ENCODE peak calls at places on chromosomes 16 and 17, in ten cellular contexts. W is heart left ventricle; M is neuronal stem cell; V is AG04450; S is CD4-positive, CD25-positive, alpha-beta regulatory T cell; X is GM12878; T is CD4-positive, alpha-beta memory T cell; Y is ovary; C is SJSA1; Z is SK-N-SH. H is an unnamed sample.

GRCh38 chr16:14362774-14363371 is 267.2 kb downstream of the PARN start:
- DNase-seq in W (no peak), M (no peak), V (no peak), S (no peak), X (no peak), T (no peak), Y (no peak), C (no peak), Z (no peak), H (no peak)

GRCh38 chr16:86517652-86518258 is 7.4 kb downstream of the FOXF1 start:
- DNase-seq in W (peak), M (peak), V (peak), S (no peak), X (no peak), T (no peak), Y (no peak), C (peak), Z (peak), H (no peak)

GRCh38 chr17:40310882-40311391 is 2.0 kb downstream of the RARA start:
- DNase-seq in W (no peak), M (no peak), V (no peak), S (no peak), X (no peak), T (no peak), Y (peak), C (no peak), Z (peak), H (no peak)

GRCh38 chr16:28873543-28874201 is 4.6 kb upstream of the ATP2A1 start:
- DNase-seq in W (no peak), M (no peak), V (no peak), S (peak), X (no peak), T (peak), Y (no peak), C (peak), Z (peak), H (no peak)

GRCh38 chr17:81458628-81459027 is 54.0 kb downstream of the ACTG1 start:
- DNase-seq in W (no peak), M (no peak), V (no peak), S (no peak), X (no peak), T (no peak), Y (no peak), C (no peak), Z (no peak), H (no peak)

GRCh38 chr16:73735954-73736353 is 560.7 kb upstream of the PSMD7 start:
- DNase-seq in W (no peak), M (no peak), V (no peak), S (no peak), X (no peak), T (no peak), Y (no peak), C (no peak), Z (no peak), H (no peak)

GRCh38 chr17:82636626-82637598 is 11.3 kb downstream of the WDR45B start:
- DNase-seq in W (no peak), M (no peak), V (no peak), S (no peak), X (no peak), T (no peak), Y (no peak), C (no peak), Z (no peak), H (no peak)

GRCh38 chr16:86578499-86579267 is at the start of gene FOXL1:
- DNase-seq in W (peak), M (no peak), V (peak), S (no peak), X (no peak), T (no peak), Y (no peak), C (peak), Z (no peak), H (no peak)

GRCh38 chr17:32794533-32795246 is 82.2 kb downstream of the MYO1D start:
- DNase-seq in W (no peak), M (no peak), V (no peak), S (no peak), X (no peak), T (no peak), Y (no peak), C (no peak), Z (no peak), H (no peak)

GRCh38 chr16:78660795-78661194 is 561.3 kb downstream of the WWOX start:
- DNase-seq in W (no peak), M (no peak), V (no peak), S (no peak), X (no peak), T (no peak), Y (no peak), C (no peak), Z (no peak), H (no peak)

GRCh38 chr16:49478107-49478506 is 104.5 kb downstream of the C16orf78 start:
- DNase-seq in W (no peak), M (no peak), V (no peak), S (no peak), X (peak), T (no peak), Y (no peak), C (no peak), Z (no peak), H (no peak)

GRCh38 chr17:67336859-67337258 is 29.5 kb downstream of the PSMD12 start:
- DNase-seq in W (no peak), M (no peak), V (no peak), S (no peak), X (no peak), T (no peak), Y (no peak), C (no peak), Z (no peak), H (no peak)

GRCh38 chr17:40608061-40608581 is 39.5 kb downstream of the SMARCE1 start:
- DNase-seq in W (no peak), M (no peak), V (no peak), S (peak), X (no peak), T (peak), Y (no peak), C (no peak), Z (no peak), H (no peak)

GRCh38 chr16:29011851-29012250 is 27.0 kb downstream of the LAT start:
- DNase-seq in W (no peak), M (no peak), V (no peak), S (no peak), X (no peak), T (no peak), Y (no peak), C (no peak), Z (no peak), H (no peak)

GRCh38 chr16:67959930-67960329 is 8.5 kb downstream of the SLC12A4 start:
- DNase-seq in W (no peak), M (no peak), V (no peak), S (no peak), X (no peak), T (no peak), Y (no peak), C (no peak), Z (no peak), H (no peak)

GRCh38 chr16:3879258-3879886 is 1.1 kb downstream of the CREBBP start:
- DNase-seq in W (peak), M (no peak), V (no peak), S (no peak), X (no peak), T (no peak), Y (no peak), C (no peak), Z (peak), H (no peak)

GRCh38 chr16:14003119-14003570 is 68.0 kb upstream of the MRTFB start:
- DNase-seq in W (peak), M (peak), V (no peak), S (no peak), X (no peak), T (no peak), Y (peak), C (peak), Z (peak), H (no peak)

GRCh38 chr17:2213291-2213960 is 90.2 kb downstream of the SMG6 start:
- DNase-seq in W (no peak), M (no peak), V (no peak), S (no peak), X (no peak), T (no peak), Y (no peak), C (peak), Z (no peak), H (no peak)

GRCh38 chr17:57523926-57524634 is 221.0 kb downstream of the CCDC182 start:
- DNase-seq in W (peak), M (no peak), V (peak), S (no peak), X (no peak), T (no peak), Y (no peak), C (peak), Z (no peak), H (no peak)

DNA sequence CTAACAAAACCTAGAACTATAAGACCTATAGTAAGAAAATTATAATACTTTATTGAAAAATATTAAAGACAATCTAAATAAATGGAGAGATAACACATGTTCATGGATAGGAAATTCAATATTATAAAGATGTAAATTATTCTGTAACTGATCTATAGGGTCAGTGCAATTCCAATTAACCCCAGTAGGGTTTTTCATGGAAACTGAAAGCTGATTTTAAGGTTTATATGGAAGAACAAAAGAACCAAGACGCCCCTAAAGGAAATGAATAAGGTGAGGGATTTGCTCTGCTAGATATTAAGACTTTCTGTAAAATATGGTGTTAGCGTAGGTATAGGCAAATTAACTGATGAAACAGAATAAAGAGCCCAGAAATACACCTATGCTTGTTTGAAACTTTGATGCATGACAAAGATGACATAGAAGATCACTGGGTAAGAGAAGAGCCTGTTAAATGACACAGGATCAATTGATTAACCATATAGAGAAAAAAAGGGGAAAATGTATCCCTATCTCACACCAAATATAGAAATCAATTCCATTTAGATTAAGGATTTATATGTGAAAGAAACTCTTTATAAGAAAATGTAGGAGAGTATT is 3.0 kb downstream of the ICAM2 start:
- DNase-seq in W (no peak), M (no peak), V (no peak), S (no peak), X (no peak), T (no peak), Y (no peak), C (no peak), Z (no peak), H (no peak)
- H3K4me3 ChIP-seq in W (no peak), M (no peak), V (no peak), S (peak), X (peak), T (peak), Y (no peak), C (no peak), Z (no peak), H (no peak)

GRCh38 chr17:16286009-16286946 is 67.0 kb downstream of the CENPV start:
- DNase-seq in W (peak), M (peak), V (peak), S (peak), X (peak), T (peak), Y (peak), C (peak), Z (peak), H (peak)
- H3K4me3 ChIP-seq in W (no peak), M (no peak), V (peak), S (peak), X (peak), T (peak), Y (peak), C (peak), Z (peak), H (peak)

DNA sequence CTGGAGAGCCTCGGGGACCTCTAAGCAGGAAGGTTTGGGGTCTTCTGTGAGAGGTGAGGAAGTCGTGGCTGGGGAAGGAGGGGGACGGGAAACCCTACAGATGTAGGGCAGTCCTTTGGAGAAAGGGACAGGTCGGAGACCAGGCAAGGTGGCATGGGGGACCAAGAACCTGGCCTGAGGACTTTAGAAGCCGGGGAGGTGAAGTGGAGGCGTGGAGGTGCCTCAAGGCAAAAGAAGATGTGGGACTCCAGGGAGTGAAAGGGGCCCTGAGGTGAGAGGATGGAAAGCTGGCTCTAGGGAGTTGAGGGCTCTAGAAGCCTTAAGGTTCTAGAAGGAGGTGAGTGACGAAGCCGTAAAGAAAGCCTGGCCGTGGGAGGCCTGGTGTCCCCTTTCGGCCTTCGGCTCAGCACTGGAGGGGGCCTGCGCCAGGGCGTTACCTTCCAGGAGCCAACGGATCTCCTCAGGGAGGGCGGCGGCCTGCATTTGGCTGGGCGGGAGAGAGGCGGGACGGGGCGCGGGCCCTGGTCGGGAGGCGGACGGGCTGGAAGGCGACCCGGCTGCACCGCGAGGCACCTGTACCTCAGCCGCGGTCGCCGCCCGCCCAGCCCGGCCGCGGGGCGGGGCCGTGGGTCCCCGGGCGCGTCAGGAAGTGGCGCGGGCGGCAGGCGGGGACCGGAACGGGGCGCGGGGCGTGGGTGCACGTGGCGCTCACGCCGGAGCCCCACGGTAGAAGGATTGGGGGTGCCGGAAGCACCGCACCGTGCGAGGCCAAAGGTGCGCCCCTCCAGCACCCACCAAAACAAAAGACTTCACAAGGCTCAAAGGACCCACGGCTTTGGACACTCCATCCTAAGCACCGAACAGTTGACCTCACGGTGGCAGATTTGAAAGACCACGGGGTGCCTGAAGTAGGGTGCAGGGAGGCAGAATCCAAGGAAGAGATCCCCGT is at the start of gene SKAP1:
- DNase-seq in W (peak), M (no peak), V (no peak), S (peak), X (no peak), T (peak), Y (no peak), C (no peak), Z (peak), H (no peak)
- H3K4me3 ChIP-seq in W (no peak), M (peak), V (no peak), S (peak), X (peak), T (peak), Y (no peak), C (no peak), Z (no peak), H (peak)

GRCh38 chr16:27110524-27110896 is 43.8 kb downstream of the C16orf82 start:
- DNase-seq in W (no peak), M (no peak), V (no peak), S (no peak), X (no peak), T (no peak), Y (no peak), C (no peak), Z (peak), H (no peak)
- H3K4me3 ChIP-seq in W (no peak), M (no peak), V (no peak), S (no peak), X (no peak), T (no peak), Y (no peak), C (no peak), Z (no peak), H (no peak)

GRCh38 chr17:64073771-64074703 is 53.6 kb upstream of the ICAM2 start:
- DNase-seq in W (no peak), M (no peak), V (no peak), S (no peak), X (peak), T (no peak), Y (no peak), C (no peak), Z (no peak), H (no peak)
- H3K4me3 ChIP-seq in W (no peak), M (no peak), V (no peak), S (no peak), X (peak), T (no peak), Y (no peak), C (no peak), Z (no peak), H (no peak)